ENCODE peak calls at places on chromosome 20, in ten cellular contexts. One of them, this sample, is unnamed. For H3K4me1, the result is how much of the 10 kb centered on the place peaks cover.

GRCh38 chr20:31840906-31841816 is 4.2 kb downstream of the FOXS1 start:
- DNase-seq in heart left ventricle: no peak
- DNase-seq in gastrocnemius medialis: no peak
- DNase-seq in A549: no peak
- DNase-seq in prostate gland: no peak
- DNase-seq in ovary: no peak
- DNase-seq in IMR-90: no peak
- DNase-seq in tibial nerve: no peak
- DNase-seq in right lobe of liver: no peak
- DNase-seq in esophagus squamous epithelium: no peak
- DNase-seq in this sample: no peak

GRCh38 chr20:58192567-58192966 is 35.9 kb downstream of the ANKRD60 start:
- DNase-seq in heart left ventricle: no peak
- DNase-seq in gastrocnemius medialis: no peak
- DNase-seq in A549: no peak
- DNase-seq in prostate gland: no peak
- DNase-seq in ovary: no peak
- DNase-seq in IMR-90: no peak
- DNase-seq in tibial nerve: no peak
- DNase-seq in right lobe of liver: no peak
- DNase-seq in esophagus squamous epithelium: no peak
- DNase-seq in this sample: no peak

GRCh38 chr20:54231006-54231405 is 23.1 kb downstream of the PFDN4 start:
- DNase-seq in heart left ventricle: no peak
- DNase-seq in gastrocnemius medialis: no peak
- DNase-seq in A549: no peak
- DNase-seq in prostate gland: no peak
- DNase-seq in ovary: no peak
- DNase-seq in IMR-90: no peak
- DNase-seq in tibial nerve: no peak
- DNase-seq in right lobe of liver: no peak
- DNase-seq in esophagus squamous epithelium: no peak
- DNase-seq in this sample: no peak

GRCh38 chr20:4869290-4870193 is 131.8 kb downstream of the SLC23A2 start:
- DNase-seq in heart left ventricle: no peak
- DNase-seq in gastrocnemius medialis: no peak
- DNase-seq in A549: peak
- DNase-seq in prostate gland: peak
- DNase-seq in ovary: no peak
- DNase-seq in IMR-90: peak
- DNase-seq in tibial nerve: no peak
- DNase-seq in right lobe of liver: no peak
- DNase-seq in esophagus squamous epithelium: no peak
- DNase-seq in this sample: no peak

GRCh38 chr20:40262219-40262618 is 426.8 kb downstream of the MAFB start:
- DNase-seq in heart left ventricle: no peak
- DNase-seq in gastrocnemius medialis: no peak
- DNase-seq in A549: no peak
- DNase-seq in prostate gland: no peak
- DNase-seq in ovary: no peak
- DNase-seq in IMR-90: no peak
- DNase-seq in tibial nerve: no peak
- DNase-seq in right lobe of liver: no peak
- DNase-seq in esophagus squamous epithelium: no peak
- DNase-seq in this sample: no peak

GRCh38 chr20:23350007-23350854 is at the start of gene NXT1:
- DNase-seq in heart left ventricle: peak
- DNase-seq in gastrocnemius medialis: peak
- DNase-seq in A549: peak
- DNase-seq in prostate gland: peak
- DNase-seq in ovary: peak
- DNase-seq in IMR-90: peak
- DNase-seq in tibial nerve: peak
- DNase-seq in right lobe of liver: peak
- DNase-seq in esophagus squamous epithelium: peak
- DNase-seq in this sample: peak

GRCh38 chr20:50416269-50416863 is 93.8 kb upstream of the PTPN1 start:
- DNase-seq in heart left ventricle: no peak
- DNase-seq in gastrocnemius medialis: no peak
- DNase-seq in A549: no peak
- DNase-seq in prostate gland: no peak
- DNase-seq in ovary: no peak
- DNase-seq in IMR-90: no peak
- DNase-seq in tibial nerve: no peak
- DNase-seq in right lobe of liver: no peak
- DNase-seq in esophagus squamous epithelium: no peak
- DNase-seq in this sample: no peak

GRCh38 chr20:24981750-24982149 is 10.8 kb downstream of the APMAP start:
- DNase-seq in heart left ventricle: peak
- DNase-seq in gastrocnemius medialis: no peak
- DNase-seq in A549: no peak
- DNase-seq in prostate gland: no peak
- DNase-seq in ovary: no peak
- DNase-seq in IMR-90: no peak
- DNase-seq in tibial nerve: no peak
- DNase-seq in right lobe of liver: peak
- DNase-seq in esophagus squamous epithelium: no peak
- DNase-seq in this sample: no peak

GRCh38 chr20:62400021-62400420 is 7.1 kb downstream of the CABLES2 start:
- DNase-seq in heart left ventricle: no peak
- DNase-seq in gastrocnemius medialis: no peak
- DNase-seq in A549: no peak
- DNase-seq in prostate gland: no peak
- DNase-seq in ovary: no peak
- DNase-seq in IMR-90: no peak
- DNase-seq in tibial nerve: no peak
- DNase-seq in right lobe of liver: no peak
- DNase-seq in esophagus squamous epithelium: no peak
- DNase-seq in this sample: no peak
- H3K27ac ChIP-seq in heart left ventricle: no peak
- H3K27ac ChIP-seq in gastrocnemius medialis: no peak
- H3K27ac ChIP-seq in A549: no peak
- H3K27ac ChIP-seq in prostate gland: no peak
- H3K27ac ChIP-seq in ovary: no peak
- H3K27ac ChIP-seq in IMR-90: no peak
- H3K27ac ChIP-seq in tibial nerve: no peak
- H3K27ac ChIP-seq in right lobe of liver: no peak
- H3K27ac ChIP-seq in esophagus squamous epithelium: no peak
- H3K27ac ChIP-seq in this sample: no peak

DNA sequence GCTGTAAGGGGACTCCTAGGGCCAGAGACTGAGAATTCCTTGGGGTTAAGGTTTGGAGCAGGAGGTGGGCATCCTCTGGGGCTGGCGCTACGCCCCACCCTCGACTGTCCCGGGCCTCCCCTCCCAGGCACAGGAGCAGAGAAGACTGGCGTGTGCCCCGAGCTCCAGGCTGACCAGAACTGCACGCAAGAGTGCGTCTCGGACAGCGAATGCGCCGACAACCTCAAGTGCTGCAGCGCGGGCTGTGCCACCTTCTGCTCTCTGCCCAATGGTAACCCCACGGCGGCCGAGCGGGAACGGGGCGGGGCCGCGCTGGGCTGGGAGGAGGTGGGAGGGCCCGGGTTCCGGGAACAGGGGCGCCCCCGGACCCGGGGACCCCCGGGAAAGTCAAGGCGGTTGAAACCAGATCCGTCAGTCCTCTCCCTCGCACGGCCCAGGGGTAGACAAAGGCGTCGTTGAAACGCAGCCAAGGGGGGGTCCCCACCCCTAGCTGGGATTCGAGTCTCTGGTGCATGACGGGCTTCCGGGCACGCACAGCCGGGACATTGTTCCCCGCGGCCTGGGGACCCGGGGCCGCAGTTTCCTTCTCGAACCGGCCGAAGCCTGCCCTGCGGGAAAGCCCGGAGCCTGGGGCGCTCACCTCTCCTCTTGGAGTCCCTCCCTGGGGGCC is 844 bp downstream of the WFDC2 start:
- DNase-seq in heart left ventricle: peak
- DNase-seq in gastrocnemius medialis: no peak
- DNase-seq in A549: no peak
- DNase-seq in prostate gland: peak
- DNase-seq in ovary: peak
- DNase-seq in IMR-90: no peak
- DNase-seq in tibial nerve: no peak
- DNase-seq in right lobe of liver: no peak
- DNase-seq in esophagus squamous epithelium: no peak
- DNase-seq in this sample: peak
- TF ChIP-seq POLR2A in heart left ventricle: no peak
- TF ChIP-seq POLR2A in gastrocnemius medialis: no peak
- TF ChIP-seq POLR2A in A549: no peak
- TF ChIP-seq POLR2A in prostate gland: peak
- TF ChIP-seq POLR2A in ovary: no peak
- TF ChIP-seq POLR2A in IMR-90: no peak
- TF ChIP-seq POLR2A in tibial nerve: no peak
- TF ChIP-seq POLR2A in right lobe of liver: no peak
- TF ChIP-seq POLR2A in esophagus squamous epithelium: no peak
- TF ChIP-seq POLR2A in this sample: no peak

GRCh38 chr20:44714701-44715494 is at the start of gene CCN5:
- DNase-seq in heart left ventricle: peak
- DNase-seq in gastrocnemius medialis: peak
- DNase-seq in A549: peak
- DNase-seq in prostate gland: peak
- DNase-seq in ovary: peak
- DNase-seq in IMR-90: peak
- DNase-seq in tibial nerve: peak
- DNase-seq in right lobe of liver: peak
- DNase-seq in esophagus squamous epithelium: peak
- DNase-seq in this sample: peak

GRCh38 chr20:44714102-44714700 is 968 bp upstream of the CCN5 start:
- DNase-seq in heart left ventricle: peak
- DNase-seq in gastrocnemius medialis: peak
- DNase-seq in A549: no peak
- DNase-seq in prostate gland: peak
- DNase-seq in ovary: no peak
- DNase-seq in IMR-90: no peak
- DNase-seq in tibial nerve: no peak
- DNase-seq in right lobe of liver: no peak
- DNase-seq in esophagus squamous epithelium: no peak
- DNase-seq in this sample: no peak

GRCh38 chr20:44716309-44717106 is 1.3 kb downstream of the CCN5 start:
- DNase-seq in heart left ventricle: no peak
- DNase-seq in gastrocnemius medialis: no peak
- DNase-seq in A549: no peak
- DNase-seq in prostate gland: no peak
- DNase-seq in ovary: peak
- DNase-seq in IMR-90: no peak
- DNase-seq in tibial nerve: no peak
- DNase-seq in right lobe of liver: no peak
- DNase-seq in esophagus squamous epithelium: no peak
- DNase-seq in this sample: peak

GRCh38 chr20:44717986-44718385 is 2.8 kb downstream of the CCN5 start:
- DNase-seq in heart left ventricle: no peak
- DNase-seq in gastrocnemius medialis: no peak
- DNase-seq in A549: peak
- DNase-seq in prostate gland: no peak
- DNase-seq in ovary: peak
- DNase-seq in IMR-90: no peak
- DNase-seq in tibial nerve: no peak
- DNase-seq in right lobe of liver: no peak
- DNase-seq in esophagus squamous epithelium: no peak
- DNase-seq in this sample: no peak

DNA sequence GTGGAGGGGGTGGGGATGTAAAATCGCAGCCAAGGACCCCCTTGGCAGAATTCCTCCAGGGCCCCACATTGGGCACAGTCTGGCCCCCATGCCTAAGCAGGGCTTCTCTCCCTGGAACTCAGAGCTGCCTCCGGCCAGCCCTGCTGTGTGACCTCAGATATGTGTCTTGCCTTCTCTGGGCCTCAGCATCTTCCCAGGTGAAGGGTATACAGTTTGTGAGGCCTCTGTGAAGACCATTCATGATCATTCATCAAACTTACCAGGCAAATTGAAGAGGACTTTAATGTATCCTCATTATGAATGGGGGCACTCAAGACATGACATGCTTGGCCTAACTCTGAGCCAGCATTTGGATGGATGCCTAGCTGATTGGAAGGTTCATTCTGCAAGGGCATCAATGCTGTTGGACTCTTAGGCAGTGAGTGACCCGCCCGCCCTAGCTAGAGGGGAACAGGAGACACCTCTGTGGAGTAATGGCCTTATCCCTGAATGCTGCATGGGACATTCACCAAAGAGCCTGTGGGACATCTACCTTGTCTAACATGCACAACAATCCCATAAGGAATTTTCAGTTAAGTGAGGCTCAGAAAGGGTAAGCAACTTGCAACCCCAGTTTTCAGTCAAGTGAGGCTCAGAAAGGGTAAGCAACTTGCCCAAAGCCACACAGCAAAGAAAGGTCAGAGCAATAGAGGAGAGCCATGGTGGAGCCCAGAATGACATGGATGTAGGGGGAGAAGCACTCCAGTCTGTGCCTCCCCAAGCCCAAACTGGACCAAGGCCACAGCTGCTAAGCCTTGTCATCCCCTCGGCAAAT is 533 bp downstream of the CCN5 start:
- DNase-seq in heart left ventricle: no peak
- DNase-seq in gastrocnemius medialis: no peak
- DNase-seq in A549: no peak
- DNase-seq in prostate gland: no peak
- DNase-seq in ovary: peak
- DNase-seq in IMR-90: no peak
- DNase-seq in tibial nerve: no peak
- DNase-seq in right lobe of liver: no peak
- DNase-seq in esophagus squamous epithelium: no peak
- DNase-seq in this sample: no peak
- H3K4me1 ChIP-seq in heart left ventricle: under half
- H3K4me1 ChIP-seq in gastrocnemius medialis: under half
- H3K4me1 ChIP-seq in A549: half or more
- H3K4me1 ChIP-seq in prostate gland: under half
- H3K4me1 ChIP-seq in ovary: under half
- H3K4me1 ChIP-seq in IMR-90: under half
- H3K4me1 ChIP-seq in tibial nerve: half or more
- H3K4me1 ChIP-seq in right lobe of liver: under half
- H3K4me1 ChIP-seq in esophagus squamous epithelium: half or more
- H3K4me1 ChIP-seq in this sample: under half

DNA sequence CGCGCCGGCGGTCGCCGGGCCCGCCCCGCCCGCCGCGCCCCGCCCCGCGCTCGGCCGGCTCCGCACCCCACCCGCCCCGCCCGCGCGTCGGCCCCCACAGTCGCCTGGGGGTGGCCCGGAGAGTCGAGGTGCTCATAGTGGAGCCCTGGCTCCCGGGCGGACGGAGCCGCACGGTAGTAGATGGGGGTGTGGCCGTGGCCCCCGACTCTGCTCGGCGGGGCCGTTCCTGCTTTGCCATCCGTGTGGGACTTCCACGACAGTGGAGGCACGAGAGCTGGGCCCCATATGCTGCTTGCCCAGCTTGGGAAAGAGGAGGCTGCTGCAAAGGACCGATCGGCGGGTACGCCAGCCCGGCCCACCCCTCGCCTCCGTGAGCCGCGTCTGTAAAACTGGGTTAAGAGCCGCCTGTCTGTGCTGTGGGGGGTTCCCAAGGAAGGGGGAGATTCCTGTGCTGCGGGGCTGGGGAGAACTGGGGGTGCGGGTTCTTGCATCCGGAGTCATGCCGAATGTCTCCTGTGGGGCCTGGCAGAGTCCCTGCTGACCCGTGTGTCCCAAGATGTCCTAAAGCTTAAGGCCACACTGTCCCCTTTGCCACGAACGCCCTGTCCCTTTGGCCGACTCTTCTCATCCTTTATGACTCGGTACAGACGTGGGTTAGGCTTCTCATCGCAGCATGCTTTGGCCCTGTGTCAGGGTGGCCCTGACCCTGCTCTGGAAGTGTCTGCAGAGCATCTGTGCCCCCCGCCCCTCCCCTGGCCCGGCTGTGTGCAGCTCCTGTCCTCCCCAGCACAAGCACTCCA is at the start of gene OPRL1:
- DNase-seq in heart left ventricle: no peak
- DNase-seq in gastrocnemius medialis: peak
- DNase-seq in A549: no peak
- DNase-seq in prostate gland: no peak
- DNase-seq in ovary: no peak
- DNase-seq in IMR-90: no peak
- DNase-seq in tibial nerve: no peak
- DNase-seq in right lobe of liver: no peak
- DNase-seq in esophagus squamous epithelium: no peak
- DNase-seq in this sample: no peak
- H3K27ac ChIP-seq in heart left ventricle: peak
- H3K27ac ChIP-seq in gastrocnemius medialis: peak
- H3K27ac ChIP-seq in A549: peak
- H3K27ac ChIP-seq in prostate gland: peak
- H3K27ac ChIP-seq in ovary: no peak
- H3K27ac ChIP-seq in IMR-90: peak
- H3K27ac ChIP-seq in tibial nerve: peak
- H3K27ac ChIP-seq in right lobe of liver: peak
- H3K27ac ChIP-seq in esophagus squamous epithelium: peak
- H3K27ac ChIP-seq in this sample: peak

This sample was measured in Peyer's patch.